ENCODE peak calls at places on chromosome 1, in four cellular contexts. One of them, this sample, is unnamed.

GRCh38 chr1:59433440-59433813 is 136.5 kb downstream of the FGGY start:
- DNase-seq in cardiac fibroblast: no peak
- DNase-seq in transverse colon: no peak
- DNase-seq in fibroblast of villous mesenchyme: no peak
- DNase-seq in this sample: no peak

GRCh38 chr1:32816676-32817158 is 441 bp downstream of the YARS1 start:
- DNase-seq in cardiac fibroblast: peak
- DNase-seq in transverse colon: peak
- DNase-seq in fibroblast of villous mesenchyme: peak
- DNase-seq in this sample: peak

GRCh38 chr1:55443175-55443933 is 228.2 kb upstream of the USP24 start:
- DNase-seq in cardiac fibroblast: peak
- DNase-seq in transverse colon: peak
- DNase-seq in fibroblast of villous mesenchyme: peak
- DNase-seq in this sample: peak

GRCh38 chr1:67535474-67535873 is 105.3 kb upstream of the SERBP1 start:
- DNase-seq in cardiac fibroblast: peak
- DNase-seq in transverse colon: peak
- DNase-seq in fibroblast of villous mesenchyme: peak
- DNase-seq in this sample: peak

GRCh38 chr1:9289724-9290493 is 2.8 kb upstream of the SPSB1 start:
- DNase-seq in cardiac fibroblast: peak
- DNase-seq in transverse colon: no peak
- DNase-seq in fibroblast of villous mesenchyme: peak
- DNase-seq in this sample: peak

GRCh38 chr1:147242449-147243227 is at the start of gene CHD1L:
- DNase-seq in cardiac fibroblast: peak
- DNase-seq in transverse colon: peak
- DNase-seq in fibroblast of villous mesenchyme: peak
- DNase-seq in this sample: peak

GRCh38 chr1:110515896-110516295 is 3.1 kb downstream of the KCNA10 start:
- DNase-seq in cardiac fibroblast: no peak
- DNase-seq in transverse colon: no peak
- DNase-seq in fibroblast of villous mesenchyme: no peak
- DNase-seq in this sample: no peak

GRCh38 chr1:151948506-151948905 is 39.2 kb upstream of the THEM4 start:
- DNase-seq in cardiac fibroblast: no peak
- DNase-seq in transverse colon: no peak
- DNase-seq in fibroblast of villous mesenchyme: no peak
- DNase-seq in this sample: no peak

GRCh38 chr1:110190282-110190929 is 19.7 kb upstream of the KCNC4 start:
- DNase-seq in cardiac fibroblast: peak
- DNase-seq in transverse colon: no peak
- DNase-seq in fibroblast of villous mesenchyme: no peak
- DNase-seq in this sample: no peak

GRCh38 chr1:10733967-10734366 is 62.5 kb downstream of the CASZ1 start:
- DNase-seq in cardiac fibroblast: no peak
- DNase-seq in transverse colon: no peak
- DNase-seq in fibroblast of villous mesenchyme: no peak
- DNase-seq in this sample: no peak

GRCh38 chr1:119504831-119505230 is 2.2 kb upstream of the HSD3B1 start:
- DNase-seq in cardiac fibroblast: no peak
- DNase-seq in transverse colon: no peak
- DNase-seq in fibroblast of villous mesenchyme: no peak
- DNase-seq in this sample: no peak

GRCh38 chr1:150579110-150579954 is at the start of gene MCL1:
- DNase-seq in cardiac fibroblast: peak
- DNase-seq in transverse colon: peak
- DNase-seq in fibroblast of villous mesenchyme: peak
- DNase-seq in this sample: peak

GRCh38 chr1:110829955-110830553 is 42.9 kb upstream of the CD53 start:
- DNase-seq in cardiac fibroblast: peak
- DNase-seq in transverse colon: no peak
- DNase-seq in fibroblast of villous mesenchyme: peak
- DNase-seq in this sample: peak

GRCh38 chr1:56506314-56506743 is 73.0 kb downstream of the PLPP3 start:
- DNase-seq in cardiac fibroblast: no peak
- DNase-seq in transverse colon: peak
- DNase-seq in fibroblast of villous mesenchyme: no peak
- DNase-seq in this sample: peak

GRCh38 chr1:186442651-186443114 is 18.2 kb downstream of the PDC start:
- DNase-seq in cardiac fibroblast: peak
- DNase-seq in transverse colon: no peak
- DNase-seq in fibroblast of villous mesenchyme: peak
- DNase-seq in this sample: no peak

GRCh38 chr1:205588691-205589445 is 42.9 kb downstream of the ELK4 start:
- DNase-seq in cardiac fibroblast: peak
- DNase-seq in transverse colon: peak
- DNase-seq in fibroblast of villous mesenchyme: peak
- DNase-seq in this sample: peak

GRCh38 chr1:68544651-68545050 is 47.8 kb upstream of the DEPDC1 start:
- DNase-seq in cardiac fibroblast: no peak
- DNase-seq in transverse colon: no peak
- DNase-seq in fibroblast of villous mesenchyme: no peak
- DNase-seq in this sample: no peak

GRCh38 chr1:66275601-66276023 is 258.3 kb upstream of the SGIP1 start:
- DNase-seq in cardiac fibroblast: no peak
- DNase-seq in transverse colon: peak
- DNase-seq in fibroblast of villous mesenchyme: no peak
- DNase-seq in this sample: no peak

GRCh38 chr1:85581138-85581801 is 709 bp downstream of the CCN1 start:
- DNase-seq in cardiac fibroblast: peak
- DNase-seq in transverse colon: peak
- DNase-seq in fibroblast of villous mesenchyme: peak
- DNase-seq in this sample: peak

GRCh38 chr1:17630048-17630830 is 90.7 kb downstream of the ARHGEF10L start:
- DNase-seq in cardiac fibroblast: peak
- DNase-seq in transverse colon: peak
- DNase-seq in fibroblast of villous mesenchyme: peak
- DNase-seq in this sample: no peak

GRCh38 chr1:14804626-14805025 is 206.1 kb downstream of the KAZN start:
- DNase-seq in cardiac fibroblast: no peak
- DNase-seq in transverse colon: no peak
- DNase-seq in fibroblast of villous mesenchyme: no peak
- DNase-seq in this sample: no peak

GRCh38 chr1:156193208-156193487 is 756 bp upstream of the SLC25A44 start:
- DNase-seq in cardiac fibroblast: no peak
- DNase-seq in transverse colon: no peak
- DNase-seq in fibroblast of villous mesenchyme: no peak
- DNase-seq in this sample: no peak

GRCh38 chr1:216660561-216660960 is 62.7 kb downstream of the ESRRG start:
- DNase-seq in cardiac fibroblast: no peak
- DNase-seq in transverse colon: no peak
- DNase-seq in fibroblast of villous mesenchyme: no peak
- DNase-seq in this sample: no peak

GRCh38 chr1:10939654-10940450 is 72.6 kb upstream of the TARDBP start:
- DNase-seq in cardiac fibroblast: peak
- DNase-seq in transverse colon: peak
- DNase-seq in fibroblast of villous mesenchyme: peak
- DNase-seq in this sample: peak

GRCh38 chr1:17020502-17020901 is 8.8 kb upstream of the ATP13A2 start:
- DNase-seq in cardiac fibroblast: no peak
- DNase-seq in transverse colon: no peak
- DNase-seq in fibroblast of villous mesenchyme: peak
- DNase-seq in this sample: no peak

GRCh38 chr1:115317101-115318012 is 20.7 kb downstream of the NGF start:
- DNase-seq in cardiac fibroblast: no peak
- DNase-seq in transverse colon: no peak
- DNase-seq in fibroblast of villous mesenchyme: peak
- DNase-seq in this sample: no peak

GRCh38 chr1:53521900-53522552 is 62.8 kb downstream of the DMRTB1 start:
- DNase-seq in cardiac fibroblast: peak
- DNase-seq in transverse colon: no peak
- DNase-seq in fibroblast of villous mesenchyme: peak
- DNase-seq in this sample: peak

GRCh38 chr1:90839323-90839722 is 122.2 kb upstream of the BARHL2 start:
- DNase-seq in cardiac fibroblast: no peak
- DNase-seq in transverse colon: no peak
- DNase-seq in fibroblast of villous mesenchyme: no peak
- DNase-seq in this sample: no peak

GRCh38 chr1:234897754-234898454 is 230.7 kb downstream of the TOMM20 start:
- DNase-seq in cardiac fibroblast: no peak
- DNase-seq in transverse colon: no peak
- DNase-seq in fibroblast of villous mesenchyme: no peak
- DNase-seq in this sample: no peak

GRCh38 chr1:10200620-10201019 is 9.8 kb upstream of the KIF1B start:
- DNase-seq in cardiac fibroblast: no peak
- DNase-seq in transverse colon: no peak
- DNase-seq in fibroblast of villous mesenchyme: no peak
- DNase-seq in this sample: no peak

GRCh38 chr1:205680073-205680851 is at the start of gene SLC45A3:
- DNase-seq in cardiac fibroblast: peak
- DNase-seq in transverse colon: peak
- DNase-seq in fibroblast of villous mesenchyme: no peak
- DNase-seq in this sample: peak

GRCh38 chr1:45359882-45360513 is 19.8 kb upstream of the MUTYH start:
- DNase-seq in cardiac fibroblast: peak
- DNase-seq in transverse colon: peak
- DNase-seq in fibroblast of villous mesenchyme: peak
- DNase-seq in this sample: no peak

GRCh38 chr1:106620521-106620954 is 435.9 kb upstream of the PRMT6 start:
- DNase-seq in cardiac fibroblast: peak
- DNase-seq in transverse colon: no peak
- DNase-seq in fibroblast of villous mesenchyme: peak
- DNase-seq in this sample: no peak

GRCh38 chr1:240824238-240824637 is 212.3 kb upstream of the GREM2 start:
- DNase-seq in cardiac fibroblast: no peak
- DNase-seq in transverse colon: no peak
- DNase-seq in fibroblast of villous mesenchyme: no peak
- DNase-seq in this sample: no peak

GRCh38 chr1:240823357-240823756 is 211.4 kb upstream of the GREM2 start:
- DNase-seq in cardiac fibroblast: no peak
- DNase-seq in transverse colon: no peak
- DNase-seq in fibroblast of villous mesenchyme: no peak
- DNase-seq in this sample: no peak

GRCh38 chr1:240831191-240831631 is 219.3 kb upstream of the GREM2 start:
- DNase-seq in cardiac fibroblast: peak
- DNase-seq in transverse colon: no peak
- DNase-seq in fibroblast of villous mesenchyme: peak
- DNase-seq in this sample: no peak

GRCh38 chr1:240831922-240832321 is 220.0 kb upstream of the GREM2 start:
- DNase-seq in cardiac fibroblast: no peak
- DNase-seq in transverse colon: no peak
- DNase-seq in fibroblast of villous mesenchyme: no peak
- DNase-seq in this sample: no peak

DNA sequence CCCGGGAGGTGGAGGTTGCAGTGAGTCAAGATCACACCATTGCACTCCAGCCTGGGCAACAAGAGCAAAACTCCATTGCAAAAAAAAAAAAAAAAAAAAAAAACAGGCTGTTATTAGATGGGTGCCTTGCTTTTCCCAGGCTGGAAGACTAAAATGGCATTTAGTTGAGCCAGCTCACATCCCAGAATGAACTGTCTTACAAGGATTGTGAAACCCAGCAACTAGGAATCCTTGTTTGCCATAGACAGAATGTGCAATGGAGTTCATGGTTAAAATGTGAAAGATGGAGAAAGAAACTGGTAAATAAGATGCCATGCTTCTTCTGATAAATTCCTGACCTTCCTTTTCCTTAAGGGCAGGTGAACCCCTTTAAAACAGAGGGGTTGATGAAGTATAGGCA is 215.8 kb upstream of the GREM2 start:
- DNase-seq in cardiac fibroblast: no peak
- DNase-seq in transverse colon: no peak
- DNase-seq in fibroblast of villous mesenchyme: no peak
- DNase-seq in this sample: no peak
- TF ChIP-seq CTCF in cardiac fibroblast: no peak
- TF ChIP-seq CTCF in transverse colon: no peak
- TF ChIP-seq CTCF in fibroblast of villous mesenchyme: no peak
- TF ChIP-seq CTCF in this sample: no peak

GRCh38 chr1:198019126-198019525 is 102.0 kb downstream of the LHX9 start:
- DNase-seq in cardiac fibroblast: no peak
- DNase-seq in transverse colon: no peak
- DNase-seq in fibroblast of villous mesenchyme: no peak
- DNase-seq in this sample: no peak
- TF ChIP-seq CTCF in cardiac fibroblast: no peak
- TF ChIP-seq CTCF in transverse colon: no peak
- TF ChIP-seq CTCF in fibroblast of villous mesenchyme: no peak
- TF ChIP-seq CTCF in this sample: no peak

GRCh38 chr1:63323866-63324778 is 1.8 kb downstream of the FOXD3 start:
- DNase-seq in cardiac fibroblast: no peak
- DNase-seq in transverse colon: no peak
- DNase-seq in fibroblast of villous mesenchyme: no peak
- DNase-seq in this sample: no peak
- TF ChIP-seq CTCF in cardiac fibroblast: no peak
- TF ChIP-seq CTCF in transverse colon: no peak
- TF ChIP-seq CTCF in fibroblast of villous mesenchyme: no peak
- TF ChIP-seq CTCF in this sample: no peak

GRCh38 chr1:160340866-160341265 is 2.2 kb downstream of the COPA start:
- DNase-seq in cardiac fibroblast: no peak
- DNase-seq in transverse colon: no peak
- DNase-seq in fibroblast of villous mesenchyme: no peak
- DNase-seq in this sample: no peak

GRCh38 chr1:160346953-160347352 is 3.8 kb downstream of the NCSTN start:
- DNase-seq in cardiac fibroblast: no peak
- DNase-seq in transverse colon: no peak
- DNase-seq in fibroblast of villous mesenchyme: no peak
- DNase-seq in this sample: no peak

GRCh38 chr1:160342520-160342919 is 530 bp downstream of the COPA start:
- DNase-seq in cardiac fibroblast: peak
- DNase-seq in transverse colon: no peak
- DNase-seq in fibroblast of villous mesenchyme: peak
- DNase-seq in this sample: no peak

GRCh38 chr1:160340146-160340545 is 2.9 kb downstream of the COPA start:
- DNase-seq in cardiac fibroblast: no peak
- DNase-seq in transverse colon: no peak
- DNase-seq in fibroblast of villous mesenchyme: no peak
- DNase-seq in this sample: no peak

DNA sequence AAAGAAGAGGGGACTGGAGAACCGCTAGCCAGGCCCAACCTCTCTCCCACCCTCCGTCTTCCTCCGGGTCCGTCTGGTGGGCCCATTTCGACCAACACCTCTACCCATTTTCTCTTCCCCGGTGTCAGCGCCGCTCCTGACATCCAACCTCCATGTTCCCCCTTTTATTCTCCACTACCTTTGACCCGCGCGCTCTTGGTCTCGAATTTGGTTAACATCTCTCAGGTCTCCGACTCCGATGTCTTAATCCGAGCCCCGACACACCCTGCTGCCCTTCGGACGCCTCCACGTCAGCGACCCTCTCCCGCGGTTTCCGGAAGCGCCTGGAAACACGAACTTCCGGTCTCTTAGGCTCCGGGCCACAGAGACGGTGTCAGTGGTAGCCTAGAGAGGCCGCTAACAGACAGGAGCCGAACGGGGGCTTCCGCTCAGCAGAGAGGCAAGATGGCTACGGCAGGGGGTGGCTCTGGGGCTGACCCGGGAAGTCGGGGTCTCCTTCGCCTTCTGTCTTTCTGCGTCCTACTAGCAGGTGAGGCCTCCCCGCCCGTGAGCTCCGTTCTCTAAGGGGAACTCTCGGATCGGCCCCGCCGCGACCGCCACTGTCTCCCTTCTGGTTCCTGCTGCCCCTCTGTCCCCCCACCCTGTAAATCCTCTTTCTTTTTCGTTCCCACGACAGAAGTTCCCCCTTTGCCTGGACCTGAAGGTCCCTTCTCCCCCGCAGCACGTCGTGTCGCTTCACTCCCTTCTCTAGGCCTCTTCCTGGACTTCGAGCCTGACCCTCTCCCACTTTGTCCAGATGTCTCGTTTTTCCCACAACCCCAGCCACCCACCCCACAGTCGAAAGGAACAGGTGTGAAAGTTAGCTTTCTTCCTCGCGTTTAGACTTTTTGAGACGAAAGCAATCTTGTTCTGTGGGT is at the start of the genes COPA and NCSTN:
- DNase-seq in cardiac fibroblast: peak
- DNase-seq in transverse colon: peak
- DNase-seq in fibroblast of villous mesenchyme: peak
- DNase-seq in this sample: peak
- TF ChIP-seq CTCF in cardiac fibroblast: peak
- TF ChIP-seq CTCF in transverse colon: no peak
- TF ChIP-seq CTCF in fibroblast of villous mesenchyme: no peak
- TF ChIP-seq CTCF in this sample: no peak

This sample was measured in mucosa of descending colon.